ENCODE peak calls at places on chromosomes 16 and 17, in eight cellular contexts. M is activated naive CD4-positive, alpha-beta T cell; Q is Daoy; Z is dermis microvascular lymphatic vessel endothelial cell; F is activated T-cell treated with anti-CD3 and anti-CD28 coated beads for 24 hours; S is foreskin keratinocyte; P is LoVo; N is germinal center. L is an unnamed sample.

GRCh38 chr17:35981908-35982330 is 622 bp upstream of the CCL16 start:
- DNase-seq in S (no peak), F (no peak), Q (no peak), Z (no peak), P (no peak), M (no peak), N (no peak), L (no peak)

GRCh38 chr16:11875721-11876120 is 24.4 kb upstream of the RSL1D1 start:
- DNase-seq in N (no peak), M (no peak), Z (no peak), F (no peak), S (no peak), P (no peak), Q (no peak), L (no peak)

GRCh38 chr17:77356109-77356689 is 215.4 kb downstream of the SEC14L1 start:
- DNase-seq in M (no peak), N (no peak), F (no peak), S (no peak), Q (no peak), P (peak; percentile 2), Z (no peak), L (no peak)

GRCh38 chr17:64259922-64260321 is 3.1 kb downstream of the TEX2 start:
- DNase-seq in Q (no peak), Z (no peak), S (no peak), F (no peak), P (no peak), N (no peak), M (no peak), L (no peak)

GRCh38 chr16:1990336-1991134 is 765 bp downstream of the SYNGR3 start:
- DNase-seq in M (no peak), S (no peak), P (peak; percentile 41), Q (peak; percentile 24), N (peak; percentile 48), Z (no peak), F (no peak), L (peak; percentile 80)

GRCh38 chr16:54926166-54926838 is 4.4 kb upstream of the IRX5 start:
- DNase-seq in S (no peak), Z (no peak), Q (peak; percentile 42), P (no peak), N (no peak), M (no peak), F (no peak), L (no peak)

GRCh38 chr17:56159764-56160394 is 6.6 kb downstream of the ANKFN1 start:
- DNase-seq in F (no peak), N (no peak), M (no peak), P (no peak), Q (no peak), Z (no peak), S (no peak), L (no peak)

GRCh38 chr16:72291531-72291981 is 119.6 kb upstream of the PMFBP1 start:
- DNase-seq in M (no peak), Q (peak; percentile 71), S (peak; percentile 96), Z (peak; percentile 84), F (no peak), P (peak; percentile 40), N (no peak), L (no peak)

GRCh38 chr17:72683506-72684404 is 408.7 kb downstream of the SLC39A11 start:
- DNase-seq in N (no peak), P (peak; percentile 94), Q (peak; percentile 94), S (peak; percentile 74), Z (no peak), M (no peak), F (no peak), L (no peak)

GRCh38 chr16:67552476-67552875 is 9.8 kb upstream of the CTCF start:
- DNase-seq in Z (no peak), N (peak; percentile 1), P (no peak), F (no peak), S (no peak), M (no peak), Q (no peak), L (no peak)

GRCh38 chr16:30867747-30868146 is 26.1 kb downstream of the BCL7C start:
- DNase-seq in S (no peak), Q (no peak), P (no peak), N (no peak), M (no peak), Z (no peak), F (no peak), L (no peak)

L was measured in pancreas.